ENCODE peak calls at places on chromosomes 3 and 15, in nine cellular contexts. W is CD4-positive, alpha-beta memory T cell; M is testis; T is gastrocnemius medialis; P is aorta; K is right atrium auricular region; G is A549; C is heart right ventricle; B is neuronal stem cell. Q is an unnamed sample. For H3K4me1, the result is how much of the 10 kb centered on the place peaks cover.

GRCh38 chr15:69906256-69907185 is 191.2 kb downstream of the TLE3 start:
- DNase-seq in W (no peak), B (no peak), T (no peak), K (no peak), C (no peak), P (no peak), M (no peak), G (no peak), Q (no peak)

GRCh38 chr3:190614466-190615384 is 100.8 kb downstream of the IL1RAP start:
- DNase-seq in T (no peak), B (no peak), W (no peak), P (no peak), M (no peak), G (no peak), C (no peak), K (no peak), Q (no peak)

GRCh38 chr3:24522155-24522579 is 27.5 kb upstream of the THRB start:
- DNase-seq in M (peak), T (no peak), G (no peak), P (no peak), B (peak), C (peak), W (no peak), K (no peak), Q (no peak)

GRCh38 chr3:58161435-58162398 is 49.1 kb downstream of the DNASE1L3 start:
- DNase-seq in T (no peak), K (peak), C (peak), W (no peak), M (no peak), P (peak), G (peak), B (no peak), Q (peak)

GRCh38 chr3:73073091-73073707 is 11.7 kb downstream of the EBLN2 start:
- DNase-seq in K (no peak), M (no peak), G (no peak), B (no peak), T (peak), P (no peak), C (no peak), W (no peak), Q (no peak)

GRCh38 chr15:55270301-55270700 is 19.3 kb downstream of the RAB27A start:
- DNase-seq in G (no peak), M (no peak), C (no peak), W (no peak), T (no peak), P (no peak), B (no peak), K (no peak), Q (no peak)

GRCh38 chr3:126539558-126540250 is 15.7 kb downstream of the CHST13 start:
- DNase-seq in W (no peak), B (no peak), K (no peak), M (peak), P (peak), G (no peak), C (no peak), T (peak), Q (peak)

GRCh38 chr3:163773136-163773535 is 1305.2 kb downstream of the SI start:
- DNase-seq in B (no peak), W (no peak), G (no peak), P (no peak), K (no peak), M (no peak), T (no peak), C (no peak), Q (no peak)

GRCh38 chr3:66220066-66220465 is 735 bp upstream of the SLC25A26 start:
- DNase-seq in G (no peak), M (no peak), K (no peak), W (no peak), P (no peak), C (no peak), B (no peak), T (no peak), Q (no peak)

GRCh38 chr3:52090620-52091468 is 34.5 kb upstream of the DUSP7 start:
- DNase-seq in G (no peak), T (no peak), P (peak), C (no peak), W (no peak), K (no peak), B (peak), M (peak), Q (no peak)

GRCh38 chr15:28019594-28020320 is 79.4 kb downstream of the OCA2 start:
- DNase-seq in G (no peak), P (no peak), T (no peak), W (no peak), B (peak), M (no peak), C (no peak), K (no peak), Q (no peak)

GRCh38 chr3:42500091-42500490 is 2.4 kb upstream of the VIPR1 start:
- DNase-seq in W (no peak), P (peak), T (no peak), C (peak), K (peak), B (no peak), M (no peak), G (no peak), Q (no peak)

GRCh38 chr15:66567897-66568296 is 2.1 kb upstream of the LCTL start:
- DNase-seq in K (no peak), M (no peak), C (no peak), G (no peak), T (no peak), W (no peak), P (no peak), B (no peak), Q (no peak)

GRCh38 chr3:141191097-141191749 is 40.4 kb upstream of the PXYLP1 start:
- DNase-seq in K (no peak), G (no peak), B (no peak), P (no peak), M (no peak), T (no peak), C (no peak), W (no peak), Q (no peak)

GRCh38 chr15:38878946-38879345 is 314.3 kb upstream of the RASGRP1 start:
- DNase-seq in T (no peak), G (no peak), C (no peak), K (no peak), B (no peak), W (no peak), M (no peak), P (no peak), Q (no peak)

GRCh38 chr3:148554367-148554766 is 143.3 kb upstream of the AGTR1 start:
- DNase-seq in T (no peak), W (no peak), P (no peak), C (no peak), M (peak), K (no peak), B (no peak), G (no peak), Q (no peak)

GRCh38 chr3:13858768-13859520 is 20.9 kb downstream of the WNT7A start:
- DNase-seq in C (no peak), M (no peak), P (peak), T (no peak), W (no peak), G (no peak), K (no peak), B (no peak), Q (no peak)

GRCh38 chr15:52020253-52021085 is 1.4 kb downstream of the MAPK6 start:
- DNase-seq in T (no peak), M (no peak), C (no peak), B (no peak), K (no peak), W (peak), G (no peak), P (no peak), Q (no peak)

GRCh38 chr3:193305356-193305755 is 64.3 kb downstream of the PLAAT1 start:
- DNase-seq in W (no peak), T (no peak), K (no peak), C (no peak), G (no peak), P (no peak), B (no peak), M (no peak), Q (no peak)

GRCh38 chr3:47310391-47310790 is 27.6 kb downstream of the KLHL18 start:
- DNase-seq in B (no peak), P (no peak), M (no peak), T (no peak), C (no peak), W (no peak), K (no peak), G (no peak), Q (no peak)

GRCh38 chr3:60708191-60708975 is 542.9 kb downstream of the FHIT start:
- DNase-seq in T (no peak), B (no peak), K (no peak), P (no peak), C (no peak), G (no peak), M (no peak), W (no peak), Q (no peak)

GRCh38 chr3:111853071-111853470 is 6.0 kb upstream of the PHLDB2 start:
- DNase-seq in W (no peak), K (no peak), P (no peak), G (no peak), C (no peak), T (no peak), M (no peak), B (no peak), Q (no peak)

GRCh38 chr15:76912430-76912829 is 7.3 kb upstream of the SCAPER start:
- DNase-seq in C (no peak), P (no peak), K (no peak), G (no peak), W (no peak), B (no peak), M (no peak), T (no peak), Q (no peak)

GRCh38 chr3:78871048-78871447 is 896.8 kb downstream of the ROBO1 start:
- DNase-seq in M (no peak), B (no peak), P (no peak), G (no peak), T (no peak), W (no peak), C (no peak), K (no peak), Q (no peak)
- H3K4me1 ChIP-seq in M (under half), B (under half), P (under half), G (half or more), T (under half), W (under half), C (under half), K (under half), Q (under half)

GRCh38 chr15:36903922-36904479 is 196.3 kb downstream of the MEIS2 start:
- DNase-seq in W (no peak), M (no peak), B (no peak), P (no peak), T (no peak), K (no peak), G (no peak), C (no peak), Q (no peak)

GRCh38 chr15:36908991-36909390 is 191.4 kb downstream of the MEIS2 start:
- DNase-seq in T (no peak), G (no peak), M (no peak), W (no peak), C (no peak), P (no peak), K (no peak), B (no peak), Q (no peak)

GRCh38 chr15:36907295-36907694 is 193.1 kb downstream of the MEIS2 start:
- DNase-seq in B (no peak), M (no peak), W (no peak), T (no peak), C (no peak), P (no peak), G (no peak), K (no peak), Q (no peak)

GRCh38 chr15:36903195-36903594 is 197.2 kb downstream of the MEIS2 start:
- DNase-seq in M (no peak), W (no peak), G (no peak), C (no peak), P (no peak), B (no peak), K (no peak), T (no peak), Q (no peak)

GRCh38 chr15:36905908-36906307 is 194.4 kb downstream of the MEIS2 start:
- DNase-seq in M (no peak), T (no peak), P (no peak), B (no peak), K (no peak), G (no peak), W (no peak), C (no peak), Q (no peak)
- H3K27ac ChIP-seq in M (no peak), T (no peak), P (no peak), B (no peak), K (no peak), G (no peak), W (no peak), C (no peak), Q (no peak)

GRCh38 chr15:26261413-26261812 is 398.3 kb upstream of the ATP10A start:
- DNase-seq in C (peak), B (no peak), G (no peak), T (no peak), P (no peak), W (no peak), K (peak), M (no peak), Q (no peak)
- H3K4me1 ChIP-seq in C (under half), B (under half), G (under half), T (under half), P (under half), W (under half), K (under half), M (under half), Q (under half)

DNA sequence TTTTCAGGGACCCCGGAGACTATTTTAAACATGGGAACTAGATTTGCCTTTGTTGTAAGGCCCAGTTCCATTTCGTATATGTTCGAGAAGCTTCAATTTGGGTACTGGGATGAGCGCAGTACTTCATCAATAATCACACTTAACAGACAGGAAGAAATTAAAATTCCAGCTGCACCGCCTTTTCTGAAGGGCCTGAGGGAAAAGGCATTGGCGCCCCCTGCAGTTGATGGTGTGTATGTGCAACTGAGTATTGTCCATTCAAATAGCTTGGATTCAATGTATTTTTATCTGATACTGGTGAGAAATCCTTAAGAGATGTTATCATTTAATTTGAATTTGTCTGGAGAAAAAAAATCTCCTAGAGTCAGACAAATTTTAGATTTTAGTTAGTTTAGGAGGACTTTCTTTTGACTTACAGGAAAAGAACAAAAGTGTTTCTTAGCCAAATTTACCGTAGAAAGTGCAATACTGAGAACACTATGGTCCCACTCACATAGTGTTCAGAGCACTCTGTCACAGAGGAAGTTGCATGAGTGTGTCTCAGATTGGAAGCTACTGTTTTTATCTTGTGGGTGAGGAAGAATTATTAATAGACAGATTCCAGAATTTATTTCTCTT is 5.4 kb upstream of the ALDH1A2 start:
- DNase-seq in T (peak), C (peak), G (peak), P (peak), B (peak), W (peak), K (peak), M (peak), Q (no peak)
- H3K27ac ChIP-seq in T (no peak), C (no peak), G (no peak), P (no peak), B (no peak), W (no peak), K (no peak), M (no peak), Q (no peak)